ENCODE peak calls at places on chromosomes 6 and 20, in eight cellular contexts. W is NCI-H510A treated with DMSO at 0.1 percent for 48 hours, V is NCI-H2081 treated with DMSO at 0.1 percent for 48 hours, P is NCI-H748 treated with DMSO at 0.1 percent for 48 hours, K is GOT3, X is glutamatergic neuron, M is endothelial cell, Q is BJ. A is an unnamed sample.

GRCh38 chr20:38125157-38126056 is 39.7 kb downstream of the TGM2 start:
- DNase-seq in Q (no peak), P (peak), K (no peak), W (peak), V (peak), X (no peak), M (no peak), A (peak)

GRCh38 chr6:3383525-3383924 is 73.3 kb downstream of the SLC22A23 start:
- DNase-seq in Q (no peak), V (no peak), M (no peak), K (no peak), X (no peak), W (no peak), P (no peak), A (peak)

GRCh38 chr6:44043479-44044153 is 83.6 kb downstream of the MRPL14 start:
- DNase-seq in P (no peak), V (no peak), W (no peak), K (no peak), Q (no peak), X (no peak), M (no peak), A (no peak)

GRCh38 chr20:6440087-6440799 is 317.4 kb upstream of the FERMT1 start:
- DNase-seq in V (no peak), Q (no peak), M (no peak), X (no peak), K (no peak), W (no peak), P (no peak), A (no peak)

GRCh38 chr6:147154454-147154853 is 49.8 kb upstream of the STXBP5 start:
- DNase-seq in X (no peak), V (peak), M (no peak), W (peak), Q (no peak), K (no peak), P (peak), A (no peak)

GRCh38 chr6:90406142-90406794 is 109.6 kb upstream of the BACH2 start:
- DNase-seq in W (no peak), V (no peak), P (no peak), K (no peak), X (no peak), M (no peak), Q (no peak), A (no peak)

GRCh38 chr20:11156922-11157321 is 483.1 kb upstream of the JAG1 start:
- DNase-seq in K (no peak), Q (no peak), W (no peak), V (no peak), M (no peak), X (no peak), P (no peak), A (no peak)

GRCh38 chr6:85449388-85449817 is 480 bp upstream of the NT5E start:
- DNase-seq in V (no peak), K (no peak), W (peak), Q (no peak), P (no peak), M (no peak), X (no peak), A (peak)

GRCh38 chr20:38818113-38819065 is 12.9 kb downstream of the PPP1R16B start:
- DNase-seq in V (no peak), P (no peak), K (no peak), Q (no peak), M (no peak), W (no peak), X (no peak), A (no peak)

GRCh38 chr6:151869345-151869744 is 61.9 kb downstream of the ESR1 start:
- DNase-seq in W (no peak), K (no peak), P (no peak), Q (no peak), V (no peak), X (no peak), M (no peak), A (no peak)

GRCh38 chr20:35870541-35871307 is 83.6 kb downstream of the SCAND1 start:
- DNase-seq in P (no peak), Q (no peak), M (no peak), X (no peak), K (no peak), W (no peak), V (no peak), A (no peak)

GRCh38 chr6:108661430-108661829 is 100.7 kb downstream of the FOXO3 start:
- DNase-seq in W (no peak), K (no peak), X (no peak), Q (no peak), P (no peak), M (no peak), V (no peak), A (no peak)

GRCh38 chr20:35297740-35298139 is 5.5 kb upstream of the FAM83C start:
- DNase-seq in X (no peak), Q (no peak), P (no peak), M (no peak), W (no peak), K (no peak), V (no peak), A (no peak)

GRCh38 chr6:158621694-158622544 is 22.6 kb downstream of the DYNLT1 start:
- DNase-seq in M (no peak), W (no peak), V (no peak), K (no peak), X (no peak), P (no peak), Q (no peak), A (no peak)

GRCh38 chr20:50788045-50788867 is 6.6 kb upstream of the BCAS4 start:
- DNase-seq in Q (peak), X (no peak), P (no peak), V (no peak), W (no peak), M (no peak), K (peak), A (peak)

GRCh38 chr20:31788578-31788977 is 30.6 kb upstream of the MYLK2 start:
- DNase-seq in P (no peak), Q (no peak), W (no peak), M (no peak), X (peak), K (no peak), V (no peak), A (no peak)

GRCh38 chr20:35305682-35306556 is 13.7 kb upstream of the FAM83C start:
- DNase-seq in W (no peak), M (no peak), K (peak), V (no peak), X (no peak), P (no peak), Q (peak), A (peak)

GRCh38 chr6:158279615-158280014 is 32.6 kb upstream of the TULP4 start:
- DNase-seq in Q (no peak), V (no peak), K (no peak), M (no peak), P (no peak), X (no peak), W (no peak), A (no peak)

GRCh38 chr6:3813918-3814317 is 35.3 kb upstream of the FAM50B start:
- DNase-seq in K (no peak), W (no peak), P (no peak), M (no peak), Q (no peak), X (no peak), V (no peak), A (no peak)

GRCh38 chr6:169087436-169088046 is 166.1 kb downstream of the THBS2 start:
- DNase-seq in Q (no peak), K (no peak), W (no peak), X (no peak), V (no peak), P (no peak), M (no peak), A (no peak)

GRCh38 chr6:138085839-138086222 is 21.4 kb downstream of the PERP start:
- DNase-seq in W (no peak), P (no peak), V (no peak), M (no peak), K (no peak), X (no peak), Q (no peak), A (no peak)

GRCh38 chr20:50034567-50035170 is 51.9 kb downstream of the SNAI1 start:
- DNase-seq in V (no peak), M (no peak), Q (no peak), W (no peak), K (peak), P (no peak), X (no peak), A (no peak)

GRCh38 chr20:53664121-53664520 is 70.5 kb upstream of the ZNF217 start:
- DNase-seq in K (no peak), P (no peak), M (no peak), X (no peak), Q (no peak), V (no peak), W (no peak), A (peak)

GRCh38 chr6:153872946-153873345 is 166.1 kb upstream of the OPRM1 start:
- DNase-seq in K (no peak), P (no peak), X (no peak), V (no peak), Q (no peak), W (no peak), M (no peak), A (no peak)

GRCh38 chr6:33828764-33829731 is 25.2 kb upstream of the MLN start:
- DNase-seq in P (no peak), K (no peak), W (peak), M (no peak), Q (no peak), V (no peak), X (peak), A (peak)

GRCh38 chr20:49349678-49350077 is 71.8 kb upstream of the ZNFX1 start:
- DNase-seq in P (no peak), V (no peak), X (no peak), Q (no peak), K (no peak), M (no peak), W (no peak), A (no peak)

A was measured in mucosa of gallbladder.